ENCODE peak calls at places on chromosome 1, in seven cellular contexts. R is ovary, K is left ventricle myocardium inferior, U is GM23338, J is thoracic aorta, P is esophagus squamous epithelium, F is psoas muscle. I is an unnamed sample.

GRCh38 chr1:26097696-26098095 is 13.9 kb upstream of the PDIK1L start:
- DNase-seq in J (no peak), U (no peak), K (no peak), R (no peak), P (no peak), F (no peak), I (no peak)

GRCh38 chr1:203512830-203513578 is 19.1 kb downstream of the OPTC start:
- DNase-seq in P (no peak), F (peak; percentile 56), U (no peak), R (peak; percentile 48), J (peak; percentile 41), K (no peak), I (peak; percentile 18)

GRCh38 chr1:3453891-3454810 is at the start of gene ARHGEF16:
- DNase-seq in U (peak; percentile 93), R (peak; percentile 49), P (no peak), J (no peak), K (peak; percentile 54), F (peak; percentile 60), I (no peak)

GRCh38 chr1:167601442-167602380 is 28.3 kb upstream of the RCSD1 start:
- DNase-seq in F (peak; percentile 40), J (no peak), P (no peak), U (no peak), R (peak; percentile 20), K (peak; percentile 40), I (peak; percentile 79)

GRCh38 chr1:116771997-116772647 is 17.9 kb downstream of the CD2 start:
- DNase-seq in F (no peak), K (no peak), R (no peak), J (no peak), U (no peak), P (no peak), I (no peak)

GRCh38 chr1:14777516-14778506 is 179.3 kb downstream of the KAZN start:
- DNase-seq in P (no peak), J (no peak), K (no peak), F (no peak), U (no peak), R (no peak), I (no peak)

GRCh38 chr1:114040273-114041043 is 61.2 kb downstream of the OLFML3 start:
- DNase-seq in P (no peak), R (no peak), J (no peak), K (no peak), U (no peak), F (no peak), I (no peak)

GRCh38 chr1:18339161-18339560 is 141.6 kb upstream of the KLHDC7A start:
- DNase-seq in P (no peak), J (no peak), F (no peak), U (no peak), K (no peak), R (no peak), I (no peak)

GRCh38 chr1:91578320-91579109 is 77.9 kb downstream of the CDC7 start:
- DNase-seq in P (no peak), F (no peak), J (no peak), U (no peak), K (no peak), R (no peak), I (no peak)

GRCh38 chr1:220881918-220882891 is 3.0 kb downstream of the HLX start:
- DNase-seq in J (no peak), P (no peak), R (no peak), U (peak; percentile 92), F (peak; percentile 49), K (no peak), I (no peak)

GRCh38 chr1:209641216-209642181 is 10.7 kb downstream of the LAMB3 start:
- DNase-seq in U (no peak), R (peak; percentile 83), J (no peak), F (peak; percentile 85), K (peak; percentile 91), P (no peak), I (no peak)

GRCh38 chr1:154806333-154806732 is 63.7 kb downstream of the KCNN3 start:
- DNase-seq in F (no peak), J (no peak), K (no peak), P (no peak), U (no peak), R (no peak), I (peak; percentile 4)

GRCh38 chr1:10396870-10397269 is 2.0 kb upstream of the PGD start:
- DNase-seq in J (no peak), P (no peak), U (no peak), R (no peak), F (no peak), K (no peak), I (no peak)

GRCh38 chr1:152189657-152190442 is 30.8 kb upstream of the RPTN start:
- DNase-seq in U (peak; percentile 87), J (no peak), F (peak; percentile 44), R (peak; percentile 54), P (no peak), K (peak; percentile 50), I (peak; percentile 48)

DNA sequence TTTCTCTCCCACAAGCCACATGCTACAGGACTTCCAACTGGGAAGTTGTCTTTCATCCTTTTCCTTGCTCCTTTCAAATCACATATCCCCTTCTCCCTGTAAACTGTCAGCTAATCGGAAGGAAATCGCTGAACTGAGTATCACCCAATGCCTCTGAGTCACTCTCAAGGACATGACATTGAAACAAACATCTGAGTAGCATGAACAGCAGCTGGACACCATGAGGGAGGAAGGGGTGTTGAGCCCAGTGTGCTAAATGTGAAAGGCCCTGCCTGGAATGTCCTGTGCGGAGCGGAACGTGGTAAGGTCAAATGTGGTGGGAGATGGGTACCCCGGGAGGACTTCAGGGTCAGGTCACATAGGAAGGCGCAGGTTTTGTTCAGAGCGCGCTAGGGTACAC is at the start of gene OR2AJ1:
- DNase-seq in P (no peak), K (no peak), F (no peak), J (no peak), R (no peak), U (no peak), I (no peak)
- TF ChIP-seq CTCF in P (no peak), K (no peak), F (no peak), J (no peak), R (no peak), U (no peak), I (no peak)

DNA sequence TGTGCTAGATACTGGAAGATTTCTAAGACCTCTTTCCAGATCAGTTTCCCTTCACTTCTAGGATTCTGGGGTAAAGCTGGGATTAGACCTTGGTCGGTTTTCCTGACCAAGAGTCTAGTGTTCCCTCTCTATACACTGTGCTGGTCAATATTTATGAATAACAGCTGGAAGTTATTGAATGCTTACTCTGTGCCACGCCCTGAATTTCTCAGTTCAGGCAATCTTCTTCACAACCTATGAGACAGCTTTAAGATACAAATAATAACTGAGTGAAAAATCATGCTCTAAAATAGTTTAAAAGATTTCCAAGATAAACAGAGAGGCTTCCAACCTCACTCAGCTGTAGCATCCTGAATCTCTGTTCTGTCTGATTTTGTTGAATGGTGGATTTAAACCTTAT is 72.2 kb downstream of the GNG12 start:
- DNase-seq in R (no peak), U (no peak), J (no peak), P (no peak), F (no peak), K (no peak), I (no peak)
- H3K27ac ChIP-seq in R (no peak overlapping the region), U (no peak overlapping the region), J (no peak overlapping the region), P (peak overlapping the region; percentile 66), F (peak overlapping the region; percentile 66), K (no peak overlapping the region), I (no peak overlapping the region)

DNA sequence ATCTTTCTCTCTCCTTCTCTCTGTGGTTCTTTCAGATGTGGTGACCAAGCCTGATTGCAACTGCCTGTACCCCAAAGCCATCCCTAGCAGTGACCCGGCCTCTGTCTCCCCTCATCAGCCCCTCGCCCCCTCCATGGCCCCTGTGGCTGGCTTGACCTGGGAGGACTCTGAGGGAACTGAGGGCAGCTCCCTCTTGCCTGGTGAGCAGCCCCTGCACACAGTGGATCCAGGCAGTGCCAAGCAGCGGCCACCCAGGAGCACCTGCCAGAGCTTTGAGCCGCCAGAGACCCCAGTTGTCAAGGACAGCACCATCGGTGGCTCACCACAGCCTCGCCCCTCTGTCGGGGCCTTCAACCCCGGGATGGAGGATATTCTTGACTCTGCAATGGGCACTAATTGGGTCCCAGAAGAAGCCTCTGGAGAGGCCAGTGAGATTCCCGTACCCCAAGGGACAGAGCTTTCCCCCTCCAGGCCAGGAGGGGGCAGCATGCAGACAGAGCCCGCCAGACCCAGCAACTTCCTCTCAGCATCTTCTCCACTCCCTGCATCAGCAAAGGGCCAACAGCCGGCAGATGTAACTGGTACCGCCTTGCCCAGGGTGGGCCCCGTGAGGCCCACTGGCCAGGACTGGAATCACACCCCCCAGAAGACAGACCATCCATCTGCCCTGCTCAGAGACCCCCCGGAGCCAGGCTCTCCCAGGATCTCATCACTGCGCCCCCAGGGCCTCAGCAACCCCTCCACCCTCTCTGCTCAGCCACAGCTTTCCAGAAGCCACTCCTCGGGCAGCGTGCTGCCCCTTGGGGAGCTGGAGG is 12.7 kb downstream of the CSF1 start:
- DNase-seq in U (peak; percentile 83), J (no peak), K (no peak), R (peak; percentile 31), F (no peak), P (no peak), I (peak; percentile 13)
- TF ChIP-seq CTCF in U (peak; percentile 87), J (no peak), K (peak; percentile 56), R (no peak), F (no peak), P (peak; percentile 50), I (peak; percentile 70)

GRCh38 chr1:201748331-201748730 is 80.6 kb upstream of the IPO9 start:
- DNase-seq in U (peak; percentile 30), K (no peak), F (no peak), P (no peak), J (peak; percentile 61), R (no peak), I (no peak)

GRCh38 chr1:201750934-201751333 is 78.0 kb upstream of the IPO9 start:
- DNase-seq in U (no peak), J (no peak), P (no peak), F (no peak), R (no peak), K (no peak), I (no peak)

GRCh38 chr1:201750120-201750519 is 78.8 kb upstream of the IPO9 start:
- DNase-seq in U (no peak), J (no peak), R (no peak), F (no peak), K (no peak), P (no peak), I (no peak)

GRCh38 chr1:201751872-201752271 is 77.1 kb upstream of the IPO9 start:
- DNase-seq in F (no peak), J (no peak), U (peak; percentile 46), P (no peak), R (no peak), K (no peak), I (no peak)

GRCh38 chr1:201749059-201749458 is 79.9 kb upstream of the IPO9 start:
- DNase-seq in J (no peak), F (no peak), P (no peak), R (no peak), K (no peak), U (no peak), I (no peak)
- H3K27ac ChIP-seq in J (peak overlapping the region; percentile 89), F (no peak overlapping the region), P (no peak overlapping the region), R (no peak overlapping the region), K (peak overlapping the region; percentile 70), U (no peak overlapping the region), I (no peak overlapping the region)

I was measured in OCI-LY7.